ENCODE peak calls at places on chromosomes 13 and 19, in nine cellular contexts. A, T, X, U, S, I, C, J and G are unnamed samples.

GRCh38 chr19:39727070-39727800 is 10.6 kb downstream of the CLC start:
- DNase-seq in A (no peak), T (no peak), X (no peak), U (no peak), S (no peak), I (no peak), C (no peak), J (no peak), G (no peak)

GRCh38 chr13:104823071-104823470 is 1712.4 kb downstream of the EFNB2 start:
- DNase-seq in A (no peak), T (no peak), X (no peak), U (no peak), S (no peak), I (no peak), C (no peak), J (no peak), G (no peak)

GRCh38 chr13:40275636-40276035 is 390.8 kb downstream of the FOXO1 start:
- DNase-seq in A (no peak), T (no peak), X (peak), U (peak), S (peak), I (peak), C (no peak), J (no peak), G (no peak)

GRCh38 chr13:113820813-113821651 is 42.8 kb downstream of the GAS6 start:
- DNase-seq in A (peak), T (peak), X (peak), U (peak), S (peak), I (peak), C (peak), J (peak), G (no peak)

GRCh38 chr19:10268077-10268476 is 2.8 kb upstream of the ICAM1 start:
- DNase-seq in A (no peak), T (no peak), X (no peak), U (no peak), S (no peak), I (no peak), C (no peak), J (no peak), G (no peak)

GRCh38 chr19:7373862-7374261 is 25.1 kb downstream of the ARHGEF18 start:
- DNase-seq in A (no peak), T (no peak), X (no peak), U (no peak), S (no peak), I (no peak), C (no peak), J (no peak), G (no peak)

GRCh38 chr13:85417807-85418206 is 381.4 kb downstream of the SLITRK6 start:
- DNase-seq in A (no peak), T (no peak), X (no peak), U (no peak), S (no peak), I (no peak), C (no peak), J (no peak), G (no peak)

GRCh38 chr13:38417727-38418126 is 68.1 kb downstream of the UFM1 start:
- DNase-seq in A (no peak), T (peak), X (no peak), U (no peak), S (peak), I (peak), C (no peak), J (peak), G (peak)

GRCh38 chr13:98853791-98854191 is 101.3 kb upstream of the SLC15A1 start:
- DNase-seq in A (no peak), T (no peak), X (peak), U (peak), S (no peak), I (peak), C (peak), J (no peak), G (no peak)

GRCh38 chr13:33232883-33233282 is 52.7 kb downstream of the STARD13 start:
- DNase-seq in A (no peak), T (no peak), X (no peak), U (no peak), S (no peak), I (no peak), C (no peak), J (no peak), G (no peak)

GRCh38 chr19:19185853-19186728 is 5.9 kb downstream of the BORCS8 start:
- DNase-seq in A (no peak), T (peak), X (peak), U (no peak), S (peak), I (peak), C (peak), J (peak), G (peak)

GRCh38 chr13:41017744-41018582 is 1.2 kb downstream of the ELF1 start:
- DNase-seq in A (no peak), T (no peak), X (no peak), U (no peak), S (no peak), I (no peak), C (no peak), J (no peak), G (no peak)

GRCh38 chr19:29079331-29079730 is 133.6 kb downstream of the UQCRFS1 start:
- DNase-seq in A (no peak), T (no peak), X (no peak), U (no peak), S (no peak), I (no peak), C (no peak), J (no peak), G (no peak)

GRCh38 chr13:85099245-85099644 is 700.0 kb downstream of the SLITRK6 start:
- DNase-seq in A (no peak), T (no peak), X (no peak), U (no peak), S (no peak), I (no peak), C (no peak), J (no peak), G (no peak)

GRCh38 chr13:40980466-40980865 is 38.6 kb downstream of the ELF1 start:
- DNase-seq in A (no peak), T (no peak), X (no peak), U (no peak), S (no peak), I (no peak), C (no peak), J (no peak), G (no peak)

GRCh38 chr13:101455863-101456262 is 3.4 kb downstream of the ITGBL1 start:
- DNase-seq in A (no peak), T (no peak), X (peak), U (peak), S (peak), I (peak), C (peak), J (peak), G (no peak)

GRCh38 chr19:34189917-34190425 is 17.7 kb downstream of the LSM14A start:
- DNase-seq in A (no peak), T (no peak), X (no peak), U (no peak), S (no peak), I (peak), C (peak), J (no peak), G (no peak)

DNA sequence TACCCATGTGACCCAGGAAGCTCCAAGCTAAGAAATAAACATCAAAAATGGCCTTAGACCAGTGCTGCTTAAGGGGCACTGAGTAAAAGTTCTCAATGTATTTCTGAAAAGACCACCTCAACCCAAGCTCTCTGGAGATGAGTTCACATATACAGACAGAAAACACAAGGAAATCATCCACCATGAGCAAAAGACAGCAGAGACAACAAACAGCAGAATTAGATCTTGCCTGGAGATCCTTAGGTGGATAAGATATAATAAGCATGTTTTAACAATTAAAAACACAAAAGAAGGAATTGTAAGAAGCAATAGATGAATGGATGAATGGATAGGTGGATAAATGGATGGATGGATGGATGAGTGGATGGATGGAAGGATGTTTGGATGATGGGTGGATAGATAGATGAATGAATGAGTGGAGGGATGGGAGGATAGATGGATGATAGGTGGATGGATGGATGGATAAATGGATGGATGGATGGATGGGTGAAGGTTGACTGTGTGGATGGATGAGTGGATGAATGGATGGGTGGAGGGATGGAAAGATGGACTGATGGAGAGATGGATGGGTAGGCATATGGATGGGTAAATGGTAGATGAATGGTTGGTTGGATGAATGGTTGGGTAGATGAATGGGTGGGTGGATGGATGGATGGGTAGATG is 9.6 kb upstream of the NMRK2 start:
- DNase-seq in A (no peak), T (no peak), X (no peak), U (no peak), S (no peak), I (no peak), C (no peak), J (no peak), G (no peak)
- H3K4me3 ChIP-seq in A (no peak), T (no peak), X (no peak), U (no peak), S (no peak), I (no peak), C (no peak), J (no peak), G (no peak)

GRCh38 chr19:1136918-1137317 is 33.1 kb downstream of the GPX4 start:
- DNase-seq in A (no peak), T (no peak), X (no peak), U (no peak), S (no peak), I (no peak), C (no peak), J (no peak), G (no peak)
- H3K4me3 ChIP-seq in A (no peak), T (no peak), X (no peak), U (no peak), S (no peak), I (no peak), C (no peak), J (no peak), G (no peak)

DNA sequence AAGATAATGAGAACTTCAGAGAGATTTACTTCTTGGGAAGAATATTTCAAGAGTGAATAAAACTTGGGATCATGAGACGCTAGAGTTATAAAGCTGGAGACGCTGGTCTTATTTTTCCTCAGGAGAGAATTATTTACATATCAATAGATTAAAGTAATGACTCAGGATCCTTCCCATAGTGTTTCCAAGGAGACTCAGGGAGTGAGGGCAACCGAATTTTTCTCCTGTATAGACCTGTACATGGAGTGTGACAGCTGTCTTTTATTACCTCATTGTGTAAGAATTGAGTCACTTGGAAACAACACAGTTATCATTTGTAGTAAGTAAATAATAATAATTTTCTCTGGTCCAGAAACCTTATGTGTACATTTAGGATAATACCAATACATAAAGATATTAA is 1905.5 kb downstream of the OLFM4 start:
- DNase-seq in A (no peak), T (no peak), X (no peak), U (no peak), S (no peak), I (no peak), C (no peak), J (no peak), G (peak)
- H3K4me3 ChIP-seq in A (no peak), T (no peak), X (no peak), U (no peak), S (no peak), I (no peak), C (no peak), J (no peak), G (no peak)

GRCh38 chr19:42303876-42304275 is 1.5 kb upstream of the PAFAH1B3 start:
- DNase-seq in A (no peak), T (no peak), X (no peak), U (no peak), S (no peak), I (no peak), C (no peak), J (no peak), G (no peak)

GRCh38 chr19:42301646-42302204 is at the start of gene PRR19:
- DNase-seq in A (no peak), T (no peak), X (no peak), U (no peak), S (no peak), I (no peak), C (no peak), J (peak), G (peak)

GRCh38 chr19:42306646-42307045 is 4.2 kb upstream of the PAFAH1B3 start:
- DNase-seq in A (no peak), T (no peak), X (no peak), U (no peak), S (no peak), I (no peak), C (no peak), J (no peak), G (peak)

DNA sequence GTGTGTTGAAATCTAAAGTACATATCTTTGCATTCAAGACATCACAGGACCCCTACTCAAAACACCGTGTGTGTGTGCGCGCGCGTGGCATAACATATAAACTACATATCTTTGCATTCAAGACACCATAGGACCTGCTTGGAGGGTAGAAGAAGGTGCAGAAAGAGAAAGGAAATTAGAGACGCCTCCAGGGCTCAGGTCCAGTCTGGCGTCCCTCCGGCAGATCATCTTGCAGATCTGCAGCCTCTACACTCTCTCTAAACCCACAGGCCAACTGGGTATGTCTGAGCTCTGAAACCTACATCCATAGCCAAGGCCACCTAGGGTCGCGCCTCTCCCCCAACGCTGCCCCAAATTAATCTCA is 659 bp upstream of the PAFAH1B3 start:
- DNase-seq in A (no peak), T (no peak), X (no peak), U (no peak), S (no peak), I (no peak), C (no peak), J (no peak), G (no peak)
- H3K4me3 ChIP-seq in A (no peak), T (peak), X (peak), U (peak), S (peak), I (peak), C (no peak), J (no peak), G (peak)

GRCh38 chr13:29454931-29455481 is 140.5 kb downstream of the SLC7A1 start:
- DNase-seq in A (no peak), T (peak), X (no peak), U (peak), S (peak), I (no peak), C (peak), J (no peak), G (peak)

GRCh38 chr13:29452773-29453574 is 142.5 kb downstream of the SLC7A1 start:
- DNase-seq in A (no peak), T (no peak), X (no peak), U (peak), S (no peak), I (no peak), C (no peak), J (no peak), G (no peak)

GRCh38 chr13:29456419-29456818 is 139.1 kb downstream of the SLC7A1 start:
- DNase-seq in A (no peak), T (no peak), X (no peak), U (no peak), S (no peak), I (no peak), C (no peak), J (no peak), G (no peak)

GRCh38 chr13:29457299-29457698 is 138.2 kb downstream of the SLC7A1 start:
- DNase-seq in A (no peak), T (no peak), X (peak), U (peak), S (peak), I (peak), C (peak), J (no peak), G (no peak)

DNA sequence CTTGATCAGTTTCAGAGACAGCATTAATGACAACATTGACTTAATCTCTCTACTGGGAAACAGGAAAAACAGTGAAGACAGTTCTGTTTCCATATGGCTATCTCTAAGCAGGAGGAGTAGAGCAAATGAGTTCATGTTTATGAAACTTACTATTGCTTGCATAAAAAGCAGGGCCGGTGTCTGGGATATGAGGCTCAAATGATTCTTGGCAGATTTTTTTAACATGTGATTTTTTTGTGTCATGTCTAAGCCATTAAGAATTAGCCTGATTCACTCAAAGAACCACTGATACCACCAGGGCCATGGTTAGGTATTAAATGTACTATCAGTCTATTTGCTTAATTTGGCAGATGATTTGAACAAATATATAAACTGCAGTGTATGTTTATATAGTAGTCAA is 141.8 kb downstream of the SLC7A1 start:
- DNase-seq in A (no peak), T (no peak), X (no peak), U (no peak), S (peak), I (no peak), C (peak), J (no peak), G (no peak)
- H3K4me3 ChIP-seq in A (no peak), T (no peak), X (no peak), U (no peak), S (no peak), I (no peak), C (no peak), J (no peak), G (no peak)